ENCODE peak calls at places on chromosomes 6 and 20, in seven cellular contexts. One of them, this sample, is unnamed.

GRCh38 chr20:44959082-44959895 is 908 bp downstream of the TOMM34 start:
- DNase-seq in HCT116: no peak
- DNase-seq in H9: no peak
- DNase-seq in mammary epithelial cell: peak; percentile 86
- DNase-seq in fibroblast of lung: peak; percentile 79
- DNase-seq in OCI-LY7: peak; percentile 55
- DNase-seq in SK-N-SH: peak; percentile 31
- DNase-seq in this sample: no peak

GRCh38 chr20:59945731-59946130 is 5.5 kb downstream of the FAM217B start:
- DNase-seq in fibroblast of lung: no peak
- DNase-seq in OCI-LY7: no peak
- DNase-seq in mammary epithelial cell: no peak
- DNase-seq in H9: no peak
- DNase-seq in SK-N-SH: no peak
- DNase-seq in HCT116: no peak
- DNase-seq in this sample: no peak

GRCh38 chr6:44182911-44183390 is 24.3 kb downstream of the CAPN11 start:
- DNase-seq in SK-N-SH: no peak
- DNase-seq in HCT116: no peak
- DNase-seq in OCI-LY7: no peak
- DNase-seq in fibroblast of lung: no peak
- DNase-seq in mammary epithelial cell: no peak
- DNase-seq in H9: no peak
- DNase-seq in this sample: no peak

GRCh38 chr6:128053109-128053508 is 152.3 kb upstream of the THEMIS start:
- DNase-seq in fibroblast of lung: no peak
- DNase-seq in SK-N-SH: no peak
- DNase-seq in H9: no peak
- DNase-seq in OCI-LY7: no peak
- DNase-seq in HCT116: no peak
- DNase-seq in mammary epithelial cell: no peak
- DNase-seq in this sample: no peak

GRCh38 chr6:100344321-100344720 is 120.4 kb downstream of the SIM1 start:
- DNase-seq in fibroblast of lung: peak; percentile 54
- DNase-seq in OCI-LY7: no peak
- DNase-seq in SK-N-SH: no peak
- DNase-seq in mammary epithelial cell: no peak
- DNase-seq in HCT116: no peak
- DNase-seq in H9: no peak
- DNase-seq in this sample: no peak

GRCh38 chr6:152605901-152606390 is 31.2 kb downstream of the SYNE1 start:
- DNase-seq in OCI-LY7: no peak
- DNase-seq in H9: no peak
- DNase-seq in HCT116: no peak
- DNase-seq in SK-N-SH: no peak
- DNase-seq in mammary epithelial cell: no peak
- DNase-seq in fibroblast of lung: peak; percentile 22
- DNase-seq in this sample: no peak

GRCh38 chr6:107628878-107629277 is 139.0 kb downstream of the SOBP start:
- DNase-seq in fibroblast of lung: no peak
- DNase-seq in HCT116: no peak
- DNase-seq in SK-N-SH: no peak
- DNase-seq in H9: no peak
- DNase-seq in OCI-LY7: no peak
- DNase-seq in mammary epithelial cell: no peak
- DNase-seq in this sample: no peak

GRCh38 chr20:63139856-63140255 is 76.1 kb downstream of the YTHDF1 start:
- DNase-seq in HCT116: no peak
- DNase-seq in mammary epithelial cell: no peak
- DNase-seq in H9: no peak
- DNase-seq in fibroblast of lung: no peak
- DNase-seq in SK-N-SH: no peak
- DNase-seq in OCI-LY7: no peak
- DNase-seq in this sample: no peak

GRCh38 chr6:32963870-32964269 is 4.5 kb upstream of the BRD2 start:
- DNase-seq in SK-N-SH: no peak
- DNase-seq in fibroblast of lung: no peak
- DNase-seq in mammary epithelial cell: no peak
- DNase-seq in HCT116: no peak
- DNase-seq in H9: no peak
- DNase-seq in OCI-LY7: no peak
- DNase-seq in this sample: no peak

GRCh38 chr6:17017416-17017815 is 84.4 kb upstream of the STMND1 start:
- DNase-seq in OCI-LY7: no peak
- DNase-seq in SK-N-SH: no peak
- DNase-seq in H9: no peak
- DNase-seq in fibroblast of lung: no peak
- DNase-seq in HCT116: no peak
- DNase-seq in mammary epithelial cell: no peak
- DNase-seq in this sample: no peak

GRCh38 chr6:27129917-27130316 is 117.6 kb upstream of the PRSS16 start:
- DNase-seq in HCT116: no peak
- DNase-seq in fibroblast of lung: no peak
- DNase-seq in OCI-LY7: no peak
- DNase-seq in SK-N-SH: no peak
- DNase-seq in mammary epithelial cell: no peak
- DNase-seq in H9: no peak
- DNase-seq in this sample: no peak

GRCh38 chr6:127207591-127208120 is 59.0 kb upstream of the RNF146 start:
- DNase-seq in H9: no peak
- DNase-seq in SK-N-SH: no peak
- DNase-seq in HCT116: no peak
- DNase-seq in OCI-LY7: no peak
- DNase-seq in fibroblast of lung: peak; percentile 68
- DNase-seq in mammary epithelial cell: no peak
- DNase-seq in this sample: no peak

GRCh38 chr6:42441661-42442081 is 10.1 kb downstream of the TRERF1 start:
- DNase-seq in fibroblast of lung: peak; percentile 20
- DNase-seq in OCI-LY7: no peak
- DNase-seq in SK-N-SH: no peak
- DNase-seq in mammary epithelial cell: no peak
- DNase-seq in H9: peak; percentile 68
- DNase-seq in HCT116: no peak
- DNase-seq in this sample: no peak

GRCh38 chr6:131728296-131728939 is 17.6 kb upstream of the CTAGE9 start:
- DNase-seq in OCI-LY7: no peak
- DNase-seq in fibroblast of lung: peak; percentile 74
- DNase-seq in H9: no peak
- DNase-seq in SK-N-SH: no peak
- DNase-seq in mammary epithelial cell: no peak
- DNase-seq in HCT116: no peak
- DNase-seq in this sample: no peak

GRCh38 chr6:170393807-170394399 is 87.3 kb downstream of the FAM120B start:
- DNase-seq in SK-N-SH: no peak
- DNase-seq in H9: no peak
- DNase-seq in fibroblast of lung: peak; percentile 67
- DNase-seq in HCT116: no peak
- DNase-seq in OCI-LY7: no peak
- DNase-seq in mammary epithelial cell: peak; percentile 31
- DNase-seq in this sample: no peak

GRCh38 chr20:54065601-54066038 is 4.8 kb downstream of the BCAS1 start:
- DNase-seq in OCI-LY7: no peak
- DNase-seq in HCT116: no peak
- DNase-seq in fibroblast of lung: no peak
- DNase-seq in SK-N-SH: no peak
- DNase-seq in H9: no peak
- DNase-seq in mammary epithelial cell: no peak
- DNase-seq in this sample: no peak

GRCh38 chr6:37648465-37649330 is 49.0 kb downstream of the MDGA1 start:
- DNase-seq in mammary epithelial cell: no peak
- DNase-seq in H9: peak; percentile 99
- DNase-seq in fibroblast of lung: no peak
- DNase-seq in OCI-LY7: no peak
- DNase-seq in SK-N-SH: no peak
- DNase-seq in HCT116: peak; percentile 47
- DNase-seq in this sample: no peak

GRCh38 chr6:124573953-124574352 is 388.3 kb upstream of the RNF217 start:
- DNase-seq in H9: no peak
- DNase-seq in HCT116: no peak
- DNase-seq in OCI-LY7: no peak
- DNase-seq in fibroblast of lung: no peak
- DNase-seq in SK-N-SH: no peak
- DNase-seq in mammary epithelial cell: no peak
- DNase-seq in this sample: no peak

GRCh38 chr6:157953580-157954091 is 28.0 kb upstream of the SYNJ2 start:
- DNase-seq in mammary epithelial cell: no peak
- DNase-seq in SK-N-SH: no peak
- DNase-seq in OCI-LY7: no peak
- DNase-seq in HCT116: no peak
- DNase-seq in fibroblast of lung: no peak
- DNase-seq in H9: no peak
- DNase-seq in this sample: no peak

GRCh38 chr6:5435449-5435848 is 174.1 kb downstream of the FARS2 start:
- DNase-seq in fibroblast of lung: peak; percentile 83
- DNase-seq in HCT116: no peak
- DNase-seq in SK-N-SH: no peak
- DNase-seq in mammary epithelial cell: no peak
- DNase-seq in OCI-LY7: no peak
- DNase-seq in H9: no peak
- DNase-seq in this sample: no peak

GRCh38 chr6:162119349-162119748 is 608.2 kb downstream of the PRKN start:
- DNase-seq in SK-N-SH: no peak
- DNase-seq in H9: no peak
- DNase-seq in mammary epithelial cell: no peak
- DNase-seq in OCI-LY7: no peak
- DNase-seq in fibroblast of lung: peak; percentile 51
- DNase-seq in HCT116: no peak
- DNase-seq in this sample: no peak

GRCh38 chr6:45450801-45451200 is 73.1 kb upstream of the SUPT3H start:
- DNase-seq in fibroblast of lung: no peak
- DNase-seq in H9: no peak
- DNase-seq in HCT116: no peak
- DNase-seq in OCI-LY7: no peak
- DNase-seq in SK-N-SH: no peak
- DNase-seq in mammary epithelial cell: no peak
- DNase-seq in this sample: no peak

GRCh38 chr6:28867078-28867414 is 56.7 kb downstream of the TRIM27 start:
- DNase-seq in SK-N-SH: peak; percentile 52
- DNase-seq in mammary epithelial cell: no peak
- DNase-seq in fibroblast of lung: peak; percentile 23
- DNase-seq in HCT116: no peak
- DNase-seq in OCI-LY7: no peak
- DNase-seq in H9: no peak
- DNase-seq in this sample: no peak

GRCh38 chr6:28607990-28608389 is 82.3 kb downstream of the GPX5 start:
- DNase-seq in H9: no peak
- DNase-seq in HCT116: no peak
- DNase-seq in OCI-LY7: no peak
- DNase-seq in fibroblast of lung: no peak
- DNase-seq in SK-N-SH: no peak
- DNase-seq in mammary epithelial cell: no peak
- DNase-seq in this sample: no peak

GRCh38 chr6:27687154-27688013 is 214.5 kb upstream of the ZNF184 start:
- DNase-seq in SK-N-SH: peak; percentile 78
- DNase-seq in fibroblast of lung: peak; percentile 70
- DNase-seq in HCT116: peak; percentile 79
- DNase-seq in OCI-LY7: peak; percentile 87
- DNase-seq in H9: peak; percentile 96
- DNase-seq in mammary epithelial cell: peak; percentile 76
- DNase-seq in this sample: peak; percentile 67

GRCh38 chr6:53236241-53236640 is 87.6 kb upstream of the GCM1 start:
- DNase-seq in H9: no peak
- DNase-seq in mammary epithelial cell: no peak
- DNase-seq in fibroblast of lung: no peak
- DNase-seq in OCI-LY7: no peak
- DNase-seq in HCT116: no peak
- DNase-seq in SK-N-SH: no peak
- DNase-seq in this sample: no peak
- H3K4me2 ChIP-seq in H9: no peak overlapping the region
- H3K4me2 ChIP-seq in mammary epithelial cell: no peak overlapping the region
- H3K4me2 ChIP-seq in fibroblast of lung: no peak overlapping the region
- H3K4me2 ChIP-seq in OCI-LY7: peak overlapping the region; percentile 11
- H3K4me2 ChIP-seq in HCT116: no peak overlapping the region
- H3K4me2 ChIP-seq in SK-N-SH: no peak overlapping the region
- H3K4me2 ChIP-seq in this sample: peak overlapping the region; percentile 73

DNA sequence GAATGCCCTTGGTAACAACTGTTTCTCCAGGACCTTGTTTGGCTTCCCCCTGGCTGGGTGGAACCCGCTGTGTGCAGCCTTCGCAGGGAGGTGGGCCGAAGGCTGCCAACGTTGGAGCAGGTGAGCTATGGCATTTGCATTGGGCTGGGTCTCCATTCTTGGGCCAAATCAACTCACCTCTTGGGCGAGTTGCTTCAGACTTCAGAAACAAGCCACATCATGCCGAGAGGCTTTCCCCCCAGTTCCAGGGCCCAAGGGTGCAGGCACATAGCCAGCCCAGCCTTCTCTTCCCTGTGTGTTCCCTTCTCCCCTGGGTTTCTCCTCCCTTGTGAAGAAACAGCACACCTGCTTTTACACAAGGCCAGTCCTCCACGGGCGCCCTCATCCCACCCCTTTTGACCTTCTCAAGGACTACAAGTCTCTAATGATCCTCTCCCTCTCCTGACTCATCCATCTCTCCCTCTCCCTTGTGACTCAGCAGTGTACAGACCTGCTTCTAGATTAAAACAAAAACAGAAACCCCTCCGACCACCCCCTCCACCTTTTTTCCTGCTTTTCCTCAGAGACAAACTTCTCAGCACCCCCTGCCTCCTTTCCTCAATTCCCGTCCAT is 41.6 kb downstream of the FAM209B start:
- DNase-seq in mammary epithelial cell: peak; percentile 35
- DNase-seq in SK-N-SH: no peak
- DNase-seq in fibroblast of lung: no peak
- DNase-seq in H9: no peak
- DNase-seq in OCI-LY7: no peak
- DNase-seq in HCT116: no peak
- DNase-seq in this sample: no peak
- H3K4me2 ChIP-seq in mammary epithelial cell: no peak overlapping the region
- H3K4me2 ChIP-seq in SK-N-SH: no peak overlapping the region
- H3K4me2 ChIP-seq in fibroblast of lung: no peak overlapping the region
- H3K4me2 ChIP-seq in H9: no peak overlapping the region
- H3K4me2 ChIP-seq in OCI-LY7: no peak overlapping the region
- H3K4me2 ChIP-seq in HCT116: peak overlapping the region; percentile 36
- H3K4me2 ChIP-seq in this sample: no peak overlapping the region

DNA sequence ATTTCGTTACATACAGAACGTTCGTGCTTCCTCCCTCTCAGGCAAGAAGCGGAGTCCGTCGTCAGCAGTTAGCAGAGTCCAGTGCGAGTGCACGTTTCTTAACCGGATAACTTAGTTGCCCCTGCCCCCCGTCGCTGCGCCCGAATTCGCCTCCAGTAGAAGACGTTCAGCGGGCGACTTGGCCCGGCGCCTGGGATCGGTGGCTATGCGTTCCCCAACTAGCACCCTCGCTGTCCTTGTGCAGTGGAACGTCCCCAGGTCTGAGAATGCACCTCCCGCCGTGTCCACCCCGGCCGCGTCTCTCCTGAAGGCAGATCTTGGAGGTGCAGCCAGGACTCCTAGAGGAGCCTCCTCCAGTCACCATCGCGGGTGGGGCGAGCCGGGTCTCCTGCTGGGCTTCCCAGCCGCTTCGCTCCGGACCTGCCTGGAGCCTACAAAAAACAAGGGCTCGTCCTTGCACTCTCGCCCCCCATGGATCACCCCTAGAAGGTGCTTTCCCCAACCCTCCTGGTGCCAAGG is 890 bp upstream of the PCSK2 start:
- DNase-seq in HCT116: no peak
- DNase-seq in fibroblast of lung: no peak
- DNase-seq in mammary epithelial cell: no peak
- DNase-seq in OCI-LY7: no peak
- DNase-seq in H9: peak; percentile 45
- DNase-seq in SK-N-SH: peak; percentile 31
- DNase-seq in this sample: no peak
- H3K4me2 ChIP-seq in HCT116: no peak overlapping the region
- H3K4me2 ChIP-seq in fibroblast of lung: peak overlapping the region; percentile 45
- H3K4me2 ChIP-seq in mammary epithelial cell: no peak overlapping the region
- H3K4me2 ChIP-seq in OCI-LY7: no peak overlapping the region
- H3K4me2 ChIP-seq in H9: peak overlapping the region; percentile 89
- H3K4me2 ChIP-seq in SK-N-SH: peak overlapping the region; percentile 57
- H3K4me2 ChIP-seq in this sample: no peak overlapping the region

GRCh38 chr20:40945189-40945588 is 83.4 kb upstream of the TOP1 start:
- DNase-seq in H9: no peak
- DNase-seq in HCT116: no peak
- DNase-seq in mammary epithelial cell: no peak
- DNase-seq in fibroblast of lung: no peak
- DNase-seq in SK-N-SH: no peak
- DNase-seq in OCI-LY7: peak; percentile 48
- DNase-seq in this sample: no peak
- H3K4me2 ChIP-seq in H9: no peak overlapping the region
- H3K4me2 ChIP-seq in HCT116: no peak overlapping the region
- H3K4me2 ChIP-seq in mammary epithelial cell: no peak overlapping the region
- H3K4me2 ChIP-seq in fibroblast of lung: no peak overlapping the region
- H3K4me2 ChIP-seq in SK-N-SH: no peak overlapping the region
- H3K4me2 ChIP-seq in OCI-LY7: peak overlapping the region; percentile 34
- H3K4me2 ChIP-seq in this sample: no peak overlapping the region